ENCODE peak calls at places on chromosomes 12 and 14, in ten cellular contexts. W is foreskin fibroblast; I is neuronal stem cell; Z is adipocyte; L is mammary epithelial cell; Q is CD4-positive, alpha-beta memory T cell; K is left ventricle myocardium inferior; G is cardiac fibroblast; P is aorta; S is AG09309. X is an unnamed sample.

GRCh38 chr14:30354439-30354838 is 204.5 kb upstream of the G2E3 start:
- DNase-seq in L (no peak), G (no peak), I (no peak), S (no peak), Z (no peak), K (no peak), W (no peak), P (no peak), Q (no peak), X (no peak)

GRCh38 chr14:68884031-68885030 is 91.5 kb upstream of the ZFP36L1 start:
- DNase-seq in K (peak), I (no peak), L (peak), Q (no peak), P (no peak), Z (peak), G (peak), S (peak), W (peak), X (peak)

GRCh38 chr12:29113101-29113500 is 36.0 kb upstream of the FAR2 start:
- DNase-seq in Z (peak), S (peak), Q (no peak), L (peak), I (no peak), W (peak), P (no peak), G (no peak), K (no peak), X (no peak)

GRCh38 chr12:15751741-15752140 is 37.4 kb downstream of the EPS8 start:
- DNase-seq in K (no peak), W (peak), I (no peak), Z (no peak), L (no peak), G (peak), S (no peak), Q (no peak), P (no peak), X (no peak)

GRCh38 chr14:105858676-105859025 is 332.3 kb downstream of the TMEM121 start:
- DNase-seq in Q (no peak), I (no peak), P (peak), W (no peak), Z (no peak), L (no peak), G (no peak), S (no peak), K (peak), X (no peak)

GRCh38 chr12:113667095-113667494 is 195.4 kb upstream of the LHX5 start:
- DNase-seq in G (no peak), I (no peak), L (no peak), S (no peak), P (no peak), K (no peak), W (no peak), Z (no peak), Q (no peak), X (no peak)

GRCh38 chr14:73478684-73479083 is 12.0 kb upstream of the RIOX1 start:
- DNase-seq in I (no peak), G (no peak), Q (no peak), L (no peak), K (no peak), S (no peak), P (no peak), W (no peak), Z (no peak), X (no peak)

GRCh38 chr12:77062846-77063461 is 2.4 kb downstream of the E2F7 start:
- DNase-seq in S (no peak), P (no peak), G (peak), I (no peak), W (peak), K (no peak), Z (no peak), L (no peak), Q (no peak), X (peak)

GRCh38 chr14:100735271-100735670 is 8.6 kb downstream of the DLK1 start:
- DNase-seq in P (peak), L (no peak), S (no peak), I (no peak), W (no peak), G (no peak), K (no peak), Q (no peak), Z (no peak), X (no peak)

GRCh38 chr14:69539631-69540410 is 34.9 kb downstream of the CCDC177 start:
- DNase-seq in G (peak), S (peak), W (peak), L (peak), K (no peak), I (no peak), Z (peak), Q (no peak), P (no peak), X (peak)

GRCh38 chr14:66884149-66884548 is 305.1 kb upstream of the GARIN2 start:
- DNase-seq in Q (no peak), W (no peak), Z (no peak), L (no peak), K (no peak), I (no peak), S (no peak), P (no peak), G (no peak), X (no peak)

GRCh38 chr12:47817272-47818006 is 2.3 kb downstream of the HDAC7 start:
- DNase-seq in K (no peak), S (no peak), G (peak), L (no peak), I (no peak), P (peak), Z (peak), W (peak), Q (no peak), X (no peak)

GRCh38 chr12:68930178-68930577 is 2.8 kb downstream of the CPM start:
- DNase-seq in G (no peak), W (no peak), P (no peak), I (no peak), Z (no peak), K (no peak), L (no peak), Q (no peak), S (no peak), X (no peak)

GRCh38 chr12:118103231-118103600 is 595 bp downstream of the VSIG10 start:
- DNase-seq in Z (peak), K (no peak), I (no peak), L (no peak), W (peak), S (no peak), P (peak), G (peak), Q (peak), X (peak)

GRCh38 chr14:94646481-94646880 is 34.3 kb downstream of the SERPINA3 start:
- DNase-seq in K (no peak), G (peak), I (no peak), L (peak), W (peak), Z (peak), P (no peak), Q (no peak), S (no peak), X (peak)

GRCh38 chr12:92769124-92769901 is 66.5 kb downstream of the PLEKHG7 start:
- DNase-seq in P (no peak), L (no peak), Z (peak), I (no peak), W (peak), S (no peak), Q (no peak), G (peak), K (no peak), X (peak)
- H3K4me3 ChIP-seq in P (no peak), L (no peak), Z (no peak), I (no peak), W (no peak), S (no peak), Q (no peak), G (no peak), K (no peak), X (no peak)

GRCh38 chr12:92034858-92035401 is 110.7 kb downstream of the BTG1 start:
- DNase-seq in Z (peak), Q (peak), G (peak), S (peak), W (peak), K (peak), L (peak), I (no peak), P (no peak), X (peak)

GRCh38 chr12:92034083-92034482 is 111.6 kb downstream of the BTG1 start:
- DNase-seq in I (no peak), W (no peak), L (peak), Q (no peak), G (no peak), K (no peak), S (no peak), Z (no peak), P (no peak), X (no peak)

GRCh38 chr12:92036061-92036620 is 109.5 kb downstream of the BTG1 start:
- DNase-seq in W (no peak), L (no peak), P (no peak), I (no peak), K (no peak), Z (no peak), G (no peak), S (no peak), Q (no peak), X (no peak)

GRCh38 chr12:92036771-92037453 is 108.7 kb downstream of the BTG1 start:
- DNase-seq in Z (peak), S (peak), L (peak), Q (no peak), K (no peak), I (no peak), G (peak), P (no peak), W (peak), X (peak)

GRCh38 chr12:92035477-92035876 is 110.2 kb downstream of the BTG1 start:
- DNase-seq in Z (no peak), Q (no peak), L (no peak), G (no peak), W (no peak), S (no peak), P (no peak), I (no peak), K (no peak), X (no peak)
- H3K4me3 ChIP-seq in Z (peak), Q (peak), L (no peak), G (no peak), W (peak), S (no peak), P (no peak), I (no peak), K (peak), X (no peak)

GRCh38 chr14:23572841-23573240 is 5.2 kb upstream of the AP1G2 start:
- DNase-seq in Q (no peak), K (no peak), S (no peak), W (no peak), P (no peak), G (no peak), I (no peak), L (no peak), Z (no peak), X (no peak)

GRCh38 chr14:23573384-23573783 is 5.2 kb downstream of the JPH4 start:
- DNase-seq in I (no peak), W (no peak), Z (no peak), S (no peak), G (no peak), L (no peak), Q (no peak), K (no peak), P (no peak), X (no peak)

GRCh38 chr14:23577004-23577681 is 1.4 kb downstream of the JPH4 start:
- DNase-seq in S (no peak), L (no peak), K (no peak), G (peak), Z (peak), Q (no peak), P (no peak), W (peak), I (no peak), X (no peak)

GRCh38 chr14:23572524-23572828 is 4.9 kb upstream of the AP1G2 start:
- DNase-seq in L (no peak), G (no peak), K (no peak), W (no peak), S (no peak), Z (no peak), I (no peak), P (no peak), Q (no peak), X (no peak)

DNA sequence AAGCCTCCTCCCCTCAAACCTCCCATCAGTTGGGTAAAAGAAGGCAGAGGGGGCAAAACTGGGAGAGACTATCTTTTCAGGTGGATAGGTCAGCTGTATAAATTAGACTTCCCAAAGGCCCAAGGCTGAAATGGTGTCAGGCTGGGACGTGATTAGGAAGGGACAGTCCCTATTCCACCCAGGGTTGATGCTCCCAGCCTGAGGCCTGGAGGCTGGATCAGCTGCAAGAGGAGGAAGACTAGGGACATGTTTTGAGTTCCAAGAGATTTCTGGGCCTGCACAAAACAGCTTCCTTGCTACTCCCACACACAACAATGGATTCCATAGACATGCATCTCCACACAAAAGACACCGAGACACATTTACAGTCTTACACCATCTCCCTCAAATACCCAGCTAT is 3.5 kb downstream of the JPH4 start:
- DNase-seq in Q (no peak), P (no peak), Z (no peak), I (no peak), K (no peak), G (no peak), L (no peak), S (no peak), W (no peak), X (no peak)
- H3K4me3 ChIP-seq in Q (no peak), P (no peak), Z (no peak), I (no peak), K (no peak), G (no peak), L (no peak), S (no peak), W (no peak), X (no peak)

DNA sequence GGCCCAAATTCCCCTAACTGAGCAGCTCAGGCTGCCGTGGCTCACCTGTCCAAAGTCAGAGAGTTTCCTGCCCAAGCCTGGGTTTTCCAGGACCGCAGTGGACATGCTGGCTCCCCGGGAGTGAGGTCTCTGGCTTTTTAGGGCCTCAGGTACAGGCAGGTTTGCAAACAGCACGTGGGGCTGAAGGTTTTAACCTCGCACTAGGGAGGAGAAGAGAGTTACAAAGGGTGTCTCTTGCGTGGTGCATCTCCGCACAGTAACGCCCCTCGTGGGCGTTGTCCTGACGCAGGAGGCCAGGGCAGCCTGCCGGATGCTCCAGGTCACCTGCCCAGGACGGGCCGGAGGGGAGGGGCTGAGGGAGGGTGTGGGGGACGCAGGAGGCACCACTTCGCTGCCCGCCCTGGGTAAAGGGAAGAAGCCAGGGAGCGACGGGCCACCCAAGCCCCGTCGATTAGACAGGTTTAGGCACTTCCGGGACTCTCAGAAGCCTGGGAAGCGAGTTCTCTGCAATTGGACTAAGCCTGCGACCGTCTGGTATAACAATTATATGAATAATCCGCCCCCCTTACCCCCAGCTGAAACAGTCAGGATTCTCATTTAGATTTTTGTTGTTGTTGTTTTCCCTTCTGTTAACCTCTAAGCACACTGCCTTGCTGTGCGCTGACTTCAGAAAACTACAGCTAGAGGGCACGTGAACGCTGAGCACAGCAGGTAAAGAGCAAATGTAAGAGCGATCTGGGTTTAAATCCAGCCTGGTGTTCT is at the start of gene PAH:
- DNase-seq in L (no peak), S (no peak), W (no peak), K (no peak), Z (no peak), Q (peak), G (no peak), I (peak), P (no peak), X (no peak)
- H3K4me3 ChIP-seq in L (no peak), S (no peak), W (no peak), K (peak), Z (peak), Q (peak), G (no peak), I (no peak), P (no peak), X (no peak)

GRCh38 chr14:64695071-64695470 is 9.2 kb upstream of the PLEKHG3 start:
- DNase-seq in L (no peak), Q (no peak), G (no peak), W (no peak), P (no peak), Z (no peak), I (no peak), S (no peak), K (no peak), X (no peak)

GRCh38 chr14:64693766-64694165 is 10.5 kb upstream of the PLEKHG3 start:
- DNase-seq in P (no peak), Q (no peak), I (no peak), Z (no peak), L (no peak), G (no peak), S (no peak), W (no peak), K (no peak), X (no peak)

GRCh38 chr14:64692597-64693350 is 11.4 kb upstream of the PLEKHG3 start:
- DNase-seq in I (no peak), K (no peak), P (no peak), L (no peak), Z (no peak), W (no peak), Q (no peak), S (no peak), G (peak), X (no peak)

GRCh38 chr14:64698899-64699298 is 5.3 kb upstream of the PLEKHG3 start:
- DNase-seq in S (no peak), I (no peak), P (no peak), Q (peak), Z (no peak), L (no peak), K (no peak), G (no peak), W (no peak), X (no peak)

GRCh38 chr14:64696355-64696844 is 7.8 kb upstream of the PLEKHG3 start:
- DNase-seq in Z (no peak), I (no peak), G (no peak), K (no peak), W (no peak), P (no peak), Q (peak), L (no peak), S (no peak), X (no peak)
- H3K4me3 ChIP-seq in Z (no peak), I (no peak), G (no peak), K (no peak), W (no peak), P (no peak), Q (no peak), L (no peak), S (no peak), X (no peak)